ENCODE peak calls at places on chromosomes 16 and 17, in ten cellular contexts. One of them, this sample, is unnamed.

GRCh38 chr17:72714357-72714966 is 378.0 kb downstream of the SLC39A11 start:
- DNase-seq in IMR-90: no peak
- DNase-seq in suprapubic skin: no peak
- DNase-seq in NB4: peak; percentile 78
- DNase-seq in A549: peak; percentile 79
- DNase-seq in ovary: no peak
- DNase-seq in GM12891: no peak
- DNase-seq in transverse colon: no peak
- DNase-seq in heart left ventricle: no peak
- DNase-seq in erythroblast: no peak
- DNase-seq in this sample: no peak

GRCh38 chr17:73203788-73204479 is 11.1 kb downstream of the COG1 start:
- DNase-seq in IMR-90: no peak
- DNase-seq in suprapubic skin: no peak
- DNase-seq in NB4: no peak
- DNase-seq in A549: no peak
- DNase-seq in ovary: no peak
- DNase-seq in GM12891: no peak
- DNase-seq in transverse colon: no peak
- DNase-seq in heart left ventricle: no peak
- DNase-seq in erythroblast: no peak
- DNase-seq in this sample: no peak

GRCh38 chr16:84038491-84038890 is 4.1 kb downstream of the SLC38A8 start:
- DNase-seq in IMR-90: no peak
- DNase-seq in suprapubic skin: no peak
- DNase-seq in NB4: no peak
- DNase-seq in A549: no peak
- DNase-seq in ovary: no peak
- DNase-seq in GM12891: no peak
- DNase-seq in transverse colon: no peak
- DNase-seq in heart left ventricle: no peak
- DNase-seq in erythroblast: no peak
- DNase-seq in this sample: no peak

GRCh38 chr17:76442341-76443338 is 10.3 kb downstream of the UBE2O start:
- DNase-seq in IMR-90: peak; percentile 66
- DNase-seq in suprapubic skin: no peak
- DNase-seq in NB4: peak; percentile 52
- DNase-seq in A549: no peak
- DNase-seq in ovary: no peak
- DNase-seq in GM12891: no peak
- DNase-seq in transverse colon: no peak
- DNase-seq in heart left ventricle: no peak
- DNase-seq in erythroblast: no peak
- DNase-seq in this sample: no peak

GRCh38 chr17:17545031-17545820 is 46.3 kb downstream of the PEMT start:
- DNase-seq in IMR-90: peak; percentile 57
- DNase-seq in suprapubic skin: no peak
- DNase-seq in NB4: no peak
- DNase-seq in A549: no peak
- DNase-seq in ovary: no peak
- DNase-seq in GM12891: no peak
- DNase-seq in transverse colon: no peak
- DNase-seq in heart left ventricle: peak; percentile 26
- DNase-seq in erythroblast: no peak
- DNase-seq in this sample: no peak

GRCh38 chr17:14499976-14500375 is 199.1 kb downstream of the HS3ST3B1 start:
- DNase-seq in IMR-90: no peak
- DNase-seq in suprapubic skin: no peak
- DNase-seq in NB4: no peak
- DNase-seq in A549: no peak
- DNase-seq in ovary: no peak
- DNase-seq in GM12891: no peak
- DNase-seq in transverse colon: no peak
- DNase-seq in heart left ventricle: no peak
- DNase-seq in erythroblast: no peak
- DNase-seq in this sample: no peak

GRCh38 chr16:66250686-66251405 is 115.6 kb upstream of the CDH5 start:
- DNase-seq in IMR-90: peak; percentile 73
- DNase-seq in suprapubic skin: peak; percentile 88
- DNase-seq in NB4: no peak
- DNase-seq in A549: no peak
- DNase-seq in ovary: peak; percentile 81
- DNase-seq in GM12891: no peak
- DNase-seq in transverse colon: peak; percentile 48
- DNase-seq in heart left ventricle: peak; percentile 83
- DNase-seq in erythroblast: no peak
- DNase-seq in this sample: peak; percentile 40

GRCh38 chr17:57369509-57369945 is 113.2 kb downstream of the MSI2 start:
- DNase-seq in IMR-90: peak; percentile 34
- DNase-seq in suprapubic skin: no peak
- DNase-seq in NB4: no peak
- DNase-seq in A549: no peak
- DNase-seq in ovary: no peak
- DNase-seq in GM12891: no peak
- DNase-seq in transverse colon: no peak
- DNase-seq in heart left ventricle: no peak
- DNase-seq in erythroblast: no peak
- DNase-seq in this sample: no peak

GRCh38 chr16:88634994-88635670 is 3.2 kb upstream of the IL17C start:
- DNase-seq in IMR-90: peak; percentile 22
- DNase-seq in suprapubic skin: no peak
- DNase-seq in NB4: peak; percentile 68
- DNase-seq in A549: peak; percentile 36
- DNase-seq in ovary: no peak
- DNase-seq in GM12891: no peak
- DNase-seq in transverse colon: no peak
- DNase-seq in heart left ventricle: no peak
- DNase-seq in erythroblast: no peak
- DNase-seq in this sample: no peak

GRCh38 chr17:29838961-29839360 is 91.1 kb downstream of the SSH2 start:
- DNase-seq in IMR-90: peak; percentile 44
- DNase-seq in suprapubic skin: no peak
- DNase-seq in NB4: no peak
- DNase-seq in A549: peak; percentile 16
- DNase-seq in ovary: no peak
- DNase-seq in GM12891: no peak
- DNase-seq in transverse colon: no peak
- DNase-seq in heart left ventricle: peak; percentile 52
- DNase-seq in erythroblast: no peak
- DNase-seq in this sample: no peak

GRCh38 chr16:73390491-73390890 is 342.6 kb upstream of the ZFHX3 start:
- DNase-seq in IMR-90: no peak
- DNase-seq in suprapubic skin: no peak
- DNase-seq in NB4: no peak
- DNase-seq in A549: no peak
- DNase-seq in ovary: no peak
- DNase-seq in GM12891: no peak
- DNase-seq in transverse colon: no peak
- DNase-seq in heart left ventricle: no peak
- DNase-seq in erythroblast: no peak
- DNase-seq in this sample: no peak

GRCh38 chr17:4506180-4506814 is 7.6 kb downstream of the SPNS2 start:
- DNase-seq in IMR-90: no peak
- DNase-seq in suprapubic skin: no peak
- DNase-seq in NB4: no peak
- DNase-seq in A549: no peak
- DNase-seq in ovary: no peak
- DNase-seq in GM12891: no peak
- DNase-seq in transverse colon: no peak
- DNase-seq in heart left ventricle: no peak
- DNase-seq in erythroblast: peak; percentile 89
- DNase-seq in this sample: no peak

GRCh38 chr17:36777118-36777517 is 160.2 kb upstream of the LHX1 start:
- DNase-seq in IMR-90: peak; percentile 6
- DNase-seq in suprapubic skin: no peak
- DNase-seq in NB4: peak; percentile 41
- DNase-seq in A549: no peak
- DNase-seq in ovary: no peak
- DNase-seq in GM12891: no peak
- DNase-seq in transverse colon: no peak
- DNase-seq in heart left ventricle: no peak
- DNase-seq in erythroblast: peak; percentile 10
- DNase-seq in this sample: no peak

DNA sequence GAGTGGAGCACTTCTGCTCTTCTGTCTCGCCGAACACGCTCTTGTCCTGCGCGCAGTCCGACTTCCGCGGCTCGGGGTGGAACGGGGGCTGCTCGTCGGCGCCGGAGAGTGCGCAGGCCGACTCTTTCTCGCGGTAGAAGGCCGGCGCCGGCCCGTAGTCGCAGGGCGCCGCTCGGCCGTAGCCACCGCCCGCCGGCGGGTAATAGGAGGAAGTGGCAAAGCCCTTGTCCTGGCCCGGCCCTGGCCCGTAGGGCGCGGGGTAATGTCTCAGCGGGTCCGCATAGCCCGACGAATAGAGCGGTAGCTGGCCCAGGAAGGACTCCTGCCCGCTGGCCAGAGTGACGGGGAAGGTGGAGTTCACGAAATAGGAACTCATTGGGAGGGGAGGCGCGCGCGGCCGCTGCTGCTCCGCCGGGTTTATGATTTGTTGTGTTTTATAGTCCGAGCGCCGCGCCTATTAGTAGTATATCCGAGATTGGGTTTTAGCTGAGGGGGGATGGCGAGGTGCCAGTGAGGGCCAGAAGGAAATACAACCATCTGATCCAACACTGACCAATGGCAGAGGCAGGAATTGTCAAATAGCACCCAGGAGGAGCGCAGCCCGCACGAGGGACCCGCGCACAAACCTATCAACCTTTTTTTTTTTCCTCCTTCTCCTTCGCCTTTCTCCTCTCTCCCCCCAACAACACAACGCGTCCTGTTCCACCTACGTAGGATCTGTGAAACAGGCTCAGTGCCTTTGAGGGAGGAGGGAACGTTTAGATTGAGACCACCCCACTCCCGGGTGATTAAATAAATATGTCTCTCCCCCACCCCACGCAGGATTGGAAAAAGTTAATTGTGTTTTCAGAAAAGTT is 4.4 kb upstream of the HOXB5 start:
- DNase-seq in IMR-90: peak; percentile 88
- DNase-seq in suprapubic skin: no peak
- DNase-seq in NB4: peak; percentile 38
- DNase-seq in A549: no peak
- DNase-seq in ovary: no peak
- DNase-seq in GM12891: peak; percentile 58
- DNase-seq in transverse colon: peak; percentile 87
- DNase-seq in heart left ventricle: peak; percentile 49
- DNase-seq in erythroblast: peak; percentile 28
- DNase-seq in this sample: no peak
- TF ChIP-seq POLR2A in IMR-90: peak; percentile 65
- TF ChIP-seq POLR2A in suprapubic skin: no peak
- TF ChIP-seq POLR2A in NB4: no peak
- TF ChIP-seq POLR2A in A549: no peak
- TF ChIP-seq POLR2A in ovary: no peak
- TF ChIP-seq POLR2A in GM12891: no peak
- TF ChIP-seq POLR2A in transverse colon: peak; percentile 67
- TF ChIP-seq POLR2A in heart left ventricle: no peak
- TF ChIP-seq POLR2A in erythroblast: no peak
- TF ChIP-seq POLR2A in this sample: no peak

GRCh38 chr17:48841395-48841831 is 10.6 kb downstream of the CALCOCO2 start:
- DNase-seq in IMR-90: peak; percentile 76
- DNase-seq in suprapubic skin: no peak
- DNase-seq in NB4: peak; percentile 86
- DNase-seq in A549: no peak
- DNase-seq in ovary: peak; percentile 48
- DNase-seq in GM12891: peak; percentile 30
- DNase-seq in transverse colon: no peak
- DNase-seq in heart left ventricle: no peak
- DNase-seq in erythroblast: no peak
- DNase-seq in this sample: peak; percentile 54
- TF ChIP-seq POLR2A in IMR-90: no peak
- TF ChIP-seq POLR2A in suprapubic skin: no peak
- TF ChIP-seq POLR2A in NB4: no peak
- TF ChIP-seq POLR2A in A549: no peak
- TF ChIP-seq POLR2A in ovary: peak; percentile 8
- TF ChIP-seq POLR2A in GM12891: no peak
- TF ChIP-seq POLR2A in transverse colon: no peak
- TF ChIP-seq POLR2A in heart left ventricle: no peak
- TF ChIP-seq POLR2A in erythroblast: no peak
- TF ChIP-seq POLR2A in this sample: no peak

GRCh38 chr16:27286446-27286845 is 17.9 kb upstream of the NSMCE1 start:
- DNase-seq in IMR-90: peak; percentile 97
- DNase-seq in suprapubic skin: no peak
- DNase-seq in NB4: no peak
- DNase-seq in A549: peak; percentile 73
- DNase-seq in ovary: no peak
- DNase-seq in GM12891: no peak
- DNase-seq in transverse colon: no peak
- DNase-seq in heart left ventricle: peak; percentile 38
- DNase-seq in erythroblast: no peak
- DNase-seq in this sample: no peak
- TF ChIP-seq POLR2A in IMR-90: no peak
- TF ChIP-seq POLR2A in suprapubic skin: no peak
- TF ChIP-seq POLR2A in NB4: no peak
- TF ChIP-seq POLR2A in A549: no peak
- TF ChIP-seq POLR2A in ovary: no peak
- TF ChIP-seq POLR2A in GM12891: no peak
- TF ChIP-seq POLR2A in transverse colon: no peak
- TF ChIP-seq POLR2A in heart left ventricle: no peak
- TF ChIP-seq POLR2A in erythroblast: no peak
- TF ChIP-seq POLR2A in this sample: no peak

DNA sequence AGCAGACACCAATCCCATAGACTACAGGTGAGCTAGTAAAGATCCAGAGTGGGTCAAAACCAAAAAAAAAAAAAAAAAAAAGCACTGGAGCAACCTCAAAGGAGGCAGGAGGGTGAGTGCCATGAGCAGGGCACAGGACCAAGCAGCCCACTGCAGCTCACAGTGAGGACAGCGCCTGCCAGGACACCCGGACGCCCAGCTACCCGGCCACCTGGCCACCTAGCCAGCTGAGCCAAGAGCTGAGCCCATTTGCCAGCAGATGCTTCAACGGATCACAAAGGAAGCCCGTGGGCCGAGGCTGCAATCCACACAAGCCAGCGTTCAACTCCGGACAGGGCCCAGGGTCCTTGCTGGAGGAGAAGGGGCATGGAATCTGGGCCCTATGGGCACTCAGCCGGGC is 15.1 kb downstream of the AXIN1 start:
- DNase-seq in IMR-90: no peak
- DNase-seq in suprapubic skin: no peak
- DNase-seq in NB4: no peak
- DNase-seq in A549: no peak
- DNase-seq in ovary: no peak
- DNase-seq in GM12891: no peak
- DNase-seq in transverse colon: no peak
- DNase-seq in heart left ventricle: no peak
- DNase-seq in erythroblast: no peak
- DNase-seq in this sample: no peak
- TF ChIP-seq POLR2A in IMR-90: no peak
- TF ChIP-seq POLR2A in suprapubic skin: no peak
- TF ChIP-seq POLR2A in NB4: no peak
- TF ChIP-seq POLR2A in A549: no peak
- TF ChIP-seq POLR2A in ovary: no peak
- TF ChIP-seq POLR2A in GM12891: no peak
- TF ChIP-seq POLR2A in transverse colon: no peak
- TF ChIP-seq POLR2A in heart left ventricle: no peak
- TF ChIP-seq POLR2A in erythroblast: no peak
- TF ChIP-seq POLR2A in this sample: no peak